ENCODE peak calls at places on chromosomes 13 and 19, in five cellular contexts. Y is cardiac fibroblast, N is heart right ventricle, B is esophagus squamous epithelium, G is sigmoid colon. M is an unnamed sample.

GRCh38 chr13:39419068-39419467 is 183.9 kb downstream of the LHFPL6 start:
- DNase-seq in Y (no peak), N (no peak), B (no peak), G (no peak), M (no peak)

GRCh38 chr13:46553886-46554855 is 1.2 kb downstream of the LRCH1 start:
- DNase-seq in Y (peak), N (peak), B (peak), G (peak), M (peak)

GRCh38 chr19:21463449-21464105 is 41.8 kb upstream of the ZNF429 start:
- DNase-seq in Y (no peak), N (peak), B (no peak), G (no peak), M (peak)

GRCh38 chr13:106523566-106523965 is 11.9 kb downstream of the EFNB2 start:
- DNase-seq in Y (peak), N (no peak), B (no peak), G (no peak), M (no peak)

GRCh38 chr19:50500060-50500752 is 10.8 kb downstream of the JOSD2 start:
- DNase-seq in Y (no peak), N (peak), B (no peak), G (no peak), M (no peak)

GRCh38 chr19:58097349-58097748 is 682 bp downstream of the ZSCAN18 start:
- DNase-seq in Y (no peak), N (no peak), B (no peak), G (no peak), M (no peak)

GRCh38 chr13:61546911-61547310 is 131.3 kb upstream of the PCDH20 start:
- DNase-seq in Y (no peak), N (no peak), B (no peak), G (no peak), M (no peak)

GRCh38 chr19:42352216-42352892 is 26.9 kb downstream of the MEGF8 start:
- DNase-seq in Y (peak), N (no peak), B (no peak), G (no peak), M (no peak)

GRCh38 chr13:46179576-46180368 is 2.2 kb downstream of the LCP1 start:
- DNase-seq in Y (no peak), N (peak), B (peak), G (no peak), M (peak)

GRCh38 chr13:77506874-77507273 is 28.6 kb upstream of the SCEL start:
- DNase-seq in Y (peak), N (no peak), B (no peak), G (no peak), M (no peak)

GRCh38 chr13:103703246-103703645 is 637.0 kb upstream of the SLC10A2 start:
- DNase-seq in Y (no peak), N (no peak), B (no peak), G (no peak), M (no peak)

GRCh38 chr13:23159205-23159586 is 21.6 kb upstream of the SGCG start:
- DNase-seq in Y (peak), N (peak), B (no peak), G (no peak), M (no peak)

GRCh38 chr19:2478756-2479555 is 3.0 kb downstream of the GADD45B start:
- DNase-seq in Y (peak), N (peak), B (no peak), G (peak), M (peak)

GRCh38 chr13:26679945-26680516 is 80.6 kb downstream of the GPR12 start:
- DNase-seq in Y (no peak), N (no peak), B (no peak), G (no peak), M (no peak)

GRCh38 chr13:27523345-27524073 is 73.1 kb upstream of the MTIF3 start:
- DNase-seq in Y (no peak), N (peak), B (no peak), G (no peak), M (no peak)

GRCh38 chr19:1274852-1275259 is 474 bp upstream of the FAM174C start:
- DNase-seq in Y (no peak), N (no peak), B (no peak), G (peak), M (peak)
- TF ChIP-seq CTCF in Y (no peak), N (no peak), B (no peak), G (no peak), M (no peak)

DNA sequence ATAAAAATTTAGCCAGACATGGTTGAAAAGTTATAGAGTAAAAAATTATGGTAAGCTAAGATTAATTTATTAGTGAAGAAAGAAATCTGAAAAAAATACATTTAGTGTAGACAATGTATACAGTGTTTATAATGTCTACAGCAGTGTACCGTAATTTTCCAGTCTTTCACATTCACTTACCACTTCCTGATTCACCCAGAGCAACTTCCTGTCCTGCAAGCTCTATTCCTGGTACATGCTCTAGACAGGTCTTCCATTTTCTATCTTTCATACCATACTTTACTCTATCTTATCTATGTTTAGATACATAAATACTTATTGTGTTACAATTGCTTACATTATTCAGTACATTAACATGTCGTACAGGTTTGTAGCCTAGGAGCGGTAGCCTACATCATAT is 1387.8 kb upstream of the ATXN8OS start:
- DNase-seq in Y (no peak), N (no peak), B (no peak), G (no peak), M (no peak)
- H3K4me3 ChIP-seq in Y (no peak), N (no peak), B (no peak), G (no peak), M (no peak)

DNA sequence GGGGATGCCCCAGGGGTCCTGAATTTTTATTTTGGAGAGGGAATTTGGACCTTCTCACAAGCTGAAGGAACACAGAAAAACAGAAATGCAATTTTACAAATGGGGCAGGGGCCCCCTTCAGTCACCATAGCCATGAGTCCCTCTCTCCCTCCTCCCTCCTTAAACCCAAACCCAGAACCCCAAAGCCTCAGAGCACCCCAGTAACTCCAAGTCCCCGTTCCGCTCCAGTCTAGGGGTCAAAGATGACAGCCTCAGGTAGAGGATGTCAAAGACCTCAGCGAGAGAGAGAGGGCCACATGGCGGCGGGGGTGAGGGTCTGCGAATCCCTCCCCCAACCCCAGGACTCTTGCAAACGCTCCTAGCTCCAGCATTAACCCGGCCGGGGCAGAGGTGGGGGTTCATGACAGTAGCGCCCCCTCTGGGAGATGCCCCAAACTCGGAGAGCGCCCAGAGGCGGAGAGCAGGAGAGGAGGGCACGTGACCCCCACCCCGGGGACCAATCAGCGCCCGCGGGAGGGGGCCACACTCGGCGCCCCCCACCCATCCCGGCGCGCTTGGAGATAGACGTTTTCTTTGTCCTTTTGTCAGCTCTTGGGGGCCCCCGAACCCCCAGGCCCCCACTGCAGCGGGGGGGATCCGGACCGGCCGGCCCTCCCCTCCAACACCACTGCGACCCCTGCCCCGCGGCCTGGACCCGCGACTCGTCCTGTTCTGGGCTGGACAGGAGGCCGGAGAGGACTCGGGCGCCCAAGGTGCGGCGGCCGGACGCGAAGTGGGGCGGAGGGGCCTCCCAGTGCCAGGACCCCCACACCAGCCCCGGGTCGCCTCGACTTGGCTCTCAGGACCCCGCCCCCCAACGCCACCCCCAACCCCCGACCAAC is 20.8 kb upstream of the SEMA6B start:
- DNase-seq in Y (no peak), N (no peak), B (no peak), G (no peak), M (no peak)
- TF ChIP-seq CTCF in Y (peak), N (no peak), B (no peak), G (no peak), M (no peak)

GRCh38 chr19:39127812-39128510 is 2.4 kb downstream of the PAK4 start:
- DNase-seq in Y (no peak), N (no peak), B (no peak), G (no peak), M (no peak)

GRCh38 chr19:39126593-39127187 is 1.1 kb downstream of the PAK4 start:
- DNase-seq in Y (peak), N (no peak), B (no peak), G (no peak), M (no peak)

GRCh38 chr19:39130337-39131254 is 5.0 kb downstream of the PAK4 start:
- DNase-seq in Y (no peak), N (peak), B (no peak), G (no peak), M (no peak)

GRCh38 chr19:39129116-39129515 is 3.5 kb downstream of the PAK4 start:
- DNase-seq in Y (no peak), N (no peak), B (no peak), G (no peak), M (no peak)

DNA sequence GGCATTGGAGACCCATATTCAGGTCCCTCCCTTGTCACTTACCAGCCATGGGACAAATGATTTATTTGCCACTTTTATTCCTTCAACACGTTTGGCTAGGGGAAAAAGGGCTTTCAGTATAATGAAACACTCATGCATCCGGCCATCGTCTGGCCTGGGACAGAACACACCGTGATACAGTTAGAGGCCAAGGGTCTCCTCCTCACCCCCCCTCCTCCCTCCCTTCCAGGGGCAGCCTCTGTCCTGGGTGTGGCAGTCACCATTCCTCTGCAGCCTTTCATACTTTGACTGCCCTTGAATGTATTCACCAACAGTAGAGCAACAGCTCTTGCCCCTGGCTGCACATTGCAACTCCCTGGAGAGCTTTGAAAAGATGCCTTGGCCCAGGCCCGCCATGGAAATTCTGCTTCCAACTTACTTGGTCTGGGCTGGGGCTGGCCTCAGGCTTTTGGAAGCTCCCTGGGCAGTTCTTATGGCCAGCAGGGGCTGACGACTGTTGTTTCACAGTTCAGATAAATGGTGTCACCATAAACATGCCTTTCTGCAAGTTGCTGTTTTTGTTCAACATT is 3.0 kb downstream of the PAK4 start:
- DNase-seq in Y (peak), N (no peak), B (no peak), G (no peak), M (no peak)
- H3K4me3 ChIP-seq in Y (no peak), N (no peak), B (no peak), G (no peak), M (no peak)

GRCh38 chr19:33997690-33998089 is 174.6 kb upstream of the LSM14A start:
- DNase-seq in Y (no peak), N (no peak), B (no peak), G (no peak), M (no peak)
- TF ChIP-seq CTCF in Y (no peak), N (peak), B (peak), G (no peak), M (no peak)

GRCh38 chr13:32501058-32501457 is 37.5 kb downstream of the N4BP2L2 start:
- DNase-seq in Y (no peak), N (no peak), B (no peak), G (no peak), M (no peak)

GRCh38 chr13:32503727-32504126 is 34.9 kb downstream of the N4BP2L2 start:
- DNase-seq in Y (peak), N (no peak), B (no peak), G (no peak), M (no peak)

GRCh38 chr13:32504263-32504662 is 34.3 kb downstream of the N4BP2L2 start:
- DNase-seq in Y (no peak), N (no peak), B (no peak), G (no peak), M (no peak)

GRCh38 chr13:32499538-32500210 is 38.9 kb downstream of the N4BP2L2 start:
- DNase-seq in Y (no peak), N (no peak), B (no peak), G (no peak), M (no peak)

DNA sequence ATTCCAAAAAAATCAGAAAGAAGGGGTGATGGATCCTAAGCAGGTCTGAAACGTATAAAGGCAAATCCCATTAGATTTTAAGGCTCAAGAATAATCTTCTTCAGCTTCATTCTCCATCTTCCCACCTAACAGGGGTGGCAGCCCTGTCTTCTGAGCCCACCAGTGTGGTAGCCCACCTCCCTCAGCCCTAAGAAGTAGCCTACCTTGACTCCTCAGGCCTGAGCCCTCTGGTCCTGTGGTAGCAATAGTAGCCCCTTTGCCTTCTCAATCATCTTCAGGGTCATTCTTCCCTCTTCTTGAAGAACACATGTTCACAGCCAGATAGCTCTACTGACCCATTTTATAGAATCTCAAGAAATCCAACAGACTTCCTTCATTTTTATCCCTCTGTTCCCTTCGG is 33.7 kb downstream of the N4BP2L2 start:
- DNase-seq in Y (no peak), N (no peak), B (no peak), G (no peak), M (no peak)
- H3K4me3 ChIP-seq in Y (no peak), N (no peak), B (no peak), G (no peak), M (no peak)

DNA sequence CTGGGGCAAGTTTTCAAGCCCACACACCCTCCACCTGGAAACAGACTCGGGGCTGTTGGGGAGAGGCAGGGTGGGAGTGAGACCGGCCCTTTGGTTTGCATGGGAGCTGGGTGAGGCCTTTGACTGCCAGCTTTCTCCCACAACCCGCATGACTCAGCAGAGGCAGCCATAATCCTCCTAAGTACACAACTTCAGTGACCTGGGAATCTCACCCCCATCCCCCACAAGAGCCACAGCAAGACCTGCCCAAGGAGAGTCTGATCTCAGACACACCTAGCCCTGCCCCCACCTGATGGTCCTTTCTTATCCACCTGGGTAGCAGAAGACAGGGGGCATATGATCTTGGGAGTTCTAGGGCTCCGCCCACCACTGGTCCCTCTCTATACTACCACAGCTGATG is 1615.4 kb downstream of the EFNB2 start:
- DNase-seq in Y (no peak), N (no peak), B (no peak), G (no peak), M (no peak)
- TF ChIP-seq CTCF in Y (no peak), N (no peak), B (no peak), G (no peak), M (no peak)

GRCh38 chr19:39083983-39084731 is at the start of gene ACP7:
- DNase-seq in Y (no peak), N (no peak), B (no peak), G (no peak), M (no peak)

GRCh38 chr19:39084732-39085080 is 538 bp downstream of the ACP7 start:
- DNase-seq in Y (no peak), N (no peak), B (no peak), G (no peak), M (no peak)

GRCh38 chr19:39082167-39082566 is 2.0 kb upstream of the ACP7 start:
- DNase-seq in Y (no peak), N (no peak), B (no peak), G (no peak), M (no peak)

GRCh38 chr19:39082745-39083598 is 1.2 kb upstream of the ACP7 start:
- DNase-seq in Y (no peak), N (no peak), B (no peak), G (no peak), M (no peak)

DNA sequence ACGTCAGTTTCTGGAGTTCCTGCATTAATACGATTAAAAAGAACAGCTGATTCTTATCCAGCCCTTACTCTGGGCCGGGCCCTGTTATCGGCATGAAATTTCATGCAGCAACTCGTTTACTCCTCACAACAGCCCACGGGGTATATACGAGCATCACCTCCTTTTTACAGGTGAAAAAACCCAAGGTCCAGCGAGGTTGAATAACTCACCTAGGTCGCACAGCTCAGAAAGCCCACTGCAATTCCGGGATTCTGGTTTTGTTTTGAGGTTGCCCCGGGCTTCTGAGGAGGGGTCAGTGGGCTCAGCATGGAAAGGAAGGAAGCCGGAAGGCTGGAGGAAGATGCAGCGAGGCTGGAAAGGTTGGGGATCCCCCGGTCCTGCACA is 577 bp upstream of the ACP7 start:
- DNase-seq in Y (no peak), N (no peak), B (no peak), G (no peak), M (no peak)
- H3K4me3 ChIP-seq in Y (peak), N (peak), B (peak), G (no peak), M (no peak)